ENCODE peak calls at places on chromosomes 12 and 14, in four cellular contexts. F is endothelial cell of umbilical vein, T is GM12878, V is K562. P is an unnamed sample.

GRCh38 chr12:88574278-88574677 is 6.0 kb downstream of the KITLG start:
- DNase-seq in V (no peak), F (no peak), T (no peak), P (peak; percentile 45)

GRCh38 chr14:81323621-81324400 is 76.3 kb downstream of the STON2 start:
- DNase-seq in T (no peak), V (peak; percentile 20), F (no peak), P (no peak)

GRCh38 chr12:19800884-19801283 is 361.6 kb downstream of the AEBP2 start:
- DNase-seq in F (peak; percentile 91), T (peak; percentile 48), V (no peak), P (no peak)

GRCh38 chr12:113742801-113743200 is 223.3 kb downstream of the RBM19 start:
- DNase-seq in F (no peak), T (no peak), V (no peak), P (no peak)

GRCh38 chr14:32900602-32901001 is 38.1 kb upstream of the NPAS3 start:
- DNase-seq in T (no peak), F (no peak), V (no peak), P (no peak)

GRCh38 chr12:80681786-80682185 is 25.6 kb upstream of the MYF6 start:
- DNase-seq in V (no peak), F (no peak), T (no peak), P (no peak)

GRCh38 chr12:65277994-65278575 is 398 bp upstream of the MSRB3 start:
- DNase-seq in F (no peak), T (no peak), V (no peak), P (no peak)

GRCh38 chr14:59190372-59190771 is 1.9 kb downstream of the DAAM1 start:
- DNase-seq in V (no peak), T (no peak), F (no peak), P (no peak)

GRCh38 chr14:83433618-83434017 is 1900.0 kb upstream of the SEL1L start:
- DNase-seq in T (no peak), F (no peak), V (no peak), P (peak; percentile 72)

GRCh38 chr14:50039734-50040400 is 76.5 kb downstream of the VCPKMT start:
- DNase-seq in V (no peak), F (no peak), T (no peak), P (no peak)

GRCh38 chr14:85402546-85403162 is 127.3 kb upstream of the FLRT2 start:
- DNase-seq in F (peak; percentile 89), T (no peak), V (no peak), P (no peak)

GRCh38 chr12:90021729-90022249 is 313.2 kb upstream of the ATP2B1 start:
- DNase-seq in T (no peak), F (no peak), V (no peak), P (no peak)

GRCh38 chr12:120104924-120105323 is 11.6 kb downstream of the RAB35 start:
- DNase-seq in V (no peak), F (no peak), T (no peak), P (no peak)

GRCh38 chr14:36495666-36496065 is 24.4 kb downstream of the NKX2-1 start:
- DNase-seq in V (no peak), T (no peak), F (no peak), P (no peak)

GRCh38 chr14:104932676-104933631 is 8.3 kb downstream of the PLD4 start:
- DNase-seq in V (peak; percentile 85), F (peak; percentile 60), T (no peak), P (peak; percentile 70)

GRCh38 chr14:104933721-104934379 is 9.2 kb downstream of the PLD4 start:
- DNase-seq in V (no peak), F (no peak), T (no peak), P (no peak)

GRCh38 chr14:104931323-104931770 is 6.7 kb downstream of the PLD4 start:
- DNase-seq in F (no peak), V (no peak), T (no peak), P (no peak)

GRCh38 chr14:104930526-104931322 is 6.0 kb downstream of the PLD4 start:
- DNase-seq in V (no peak), F (no peak), T (no peak), P (no peak)

GRCh38 chr14:104931771-104932675 is 7.3 kb downstream of the PLD4 start:
- DNase-seq in T (no peak), V (peak; percentile 2), F (no peak), P (no peak)
- TF ChIP-seq FOS in T (no peak), V (no peak), F (no peak), P (no peak)

DNA sequence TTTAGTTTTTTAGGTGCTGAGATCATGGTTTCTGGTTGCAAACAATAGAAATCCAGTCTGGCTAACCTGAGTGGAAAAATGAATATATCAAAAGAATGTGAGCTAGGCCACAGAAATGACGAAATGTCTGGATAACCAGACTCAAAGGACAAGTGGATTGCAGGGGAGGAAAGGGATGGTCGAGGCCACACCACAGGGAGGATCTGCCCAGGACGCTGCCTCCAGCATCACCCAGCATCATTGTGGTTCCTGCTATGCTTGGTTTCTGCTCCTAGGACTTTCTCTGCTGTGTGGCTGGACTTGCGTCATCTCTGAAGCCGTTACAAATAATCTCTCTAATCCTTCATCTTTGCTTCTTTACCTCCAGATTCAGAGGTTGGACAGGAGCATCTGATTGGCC is 80.4 kb downstream of the TTC8 start:
- DNase-seq in T (no peak), V (no peak), F (no peak), P (peak; percentile 44)
- TF ChIP-seq FOS in T (no peak), V (no peak), F (no peak), P (no peak)

DNA sequence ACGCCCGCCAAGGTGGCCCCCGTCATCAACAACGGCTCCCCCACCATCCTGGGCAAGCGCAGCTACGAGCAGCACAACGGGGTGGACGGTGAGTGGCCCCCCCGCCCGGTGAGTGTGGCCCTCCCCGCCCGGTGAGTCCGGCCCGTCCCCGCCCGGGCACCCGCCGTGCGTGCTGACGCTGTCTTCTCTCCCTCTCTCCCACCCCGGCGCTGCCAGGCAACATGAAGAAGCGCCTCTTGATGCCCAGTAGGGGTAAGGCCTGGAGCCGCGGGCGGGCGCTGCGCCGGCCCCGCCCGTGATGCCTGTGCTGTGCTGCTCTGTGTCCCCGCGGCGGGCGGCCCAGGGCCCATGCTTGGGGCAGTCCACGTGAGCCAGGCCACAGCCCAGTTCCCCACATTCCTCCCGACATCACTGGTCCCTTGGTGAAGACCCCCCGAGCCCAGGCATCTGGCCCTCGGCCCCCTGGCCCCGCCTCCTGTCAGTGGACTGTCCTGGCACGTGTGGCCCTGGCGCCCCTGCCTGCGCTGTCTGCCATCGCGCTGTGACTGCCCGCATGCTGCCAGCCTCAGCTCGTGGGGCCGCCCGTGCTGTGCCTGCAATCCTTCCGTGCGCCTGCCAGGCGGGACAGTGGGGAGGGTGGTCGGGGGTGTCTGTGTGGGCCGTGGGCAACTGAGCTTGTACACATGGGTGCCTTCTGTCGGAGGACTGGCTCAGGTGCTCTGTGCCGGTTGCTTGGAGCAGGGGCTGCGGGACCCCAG is 8.0 kb upstream of the CRIP2 start:
- DNase-seq in F (no peak), T (no peak), V (no peak), P (no peak)
- TF ChIP-seq FOS in F (no peak), T (no peak), V (no peak), P (no peak)

DNA sequence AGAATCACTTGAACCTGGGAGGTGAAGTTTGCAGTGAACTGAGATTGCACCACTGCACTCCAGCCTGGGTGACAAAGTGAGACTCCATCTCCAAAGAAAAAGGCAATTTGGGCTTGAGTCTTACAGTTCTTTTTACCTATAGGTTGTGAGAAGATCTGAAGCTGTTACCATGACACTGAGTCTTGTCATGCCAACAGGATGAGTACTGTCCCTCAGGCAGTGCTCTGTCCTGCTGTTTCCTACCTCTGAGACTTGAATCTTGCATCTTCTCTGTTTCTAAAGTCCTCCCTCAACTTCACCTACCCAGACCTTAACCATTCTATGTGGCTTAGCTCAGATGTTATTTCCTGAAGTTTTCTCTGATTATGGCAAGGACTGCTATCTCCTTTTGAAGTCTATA is 400.8 kb upstream of the PRICKLE1 start:
- DNase-seq in F (no peak), T (no peak), V (no peak), P (no peak)
- TF ChIP-seq FOS in F (no peak), T (no peak), V (no peak), P (no peak)

DNA sequence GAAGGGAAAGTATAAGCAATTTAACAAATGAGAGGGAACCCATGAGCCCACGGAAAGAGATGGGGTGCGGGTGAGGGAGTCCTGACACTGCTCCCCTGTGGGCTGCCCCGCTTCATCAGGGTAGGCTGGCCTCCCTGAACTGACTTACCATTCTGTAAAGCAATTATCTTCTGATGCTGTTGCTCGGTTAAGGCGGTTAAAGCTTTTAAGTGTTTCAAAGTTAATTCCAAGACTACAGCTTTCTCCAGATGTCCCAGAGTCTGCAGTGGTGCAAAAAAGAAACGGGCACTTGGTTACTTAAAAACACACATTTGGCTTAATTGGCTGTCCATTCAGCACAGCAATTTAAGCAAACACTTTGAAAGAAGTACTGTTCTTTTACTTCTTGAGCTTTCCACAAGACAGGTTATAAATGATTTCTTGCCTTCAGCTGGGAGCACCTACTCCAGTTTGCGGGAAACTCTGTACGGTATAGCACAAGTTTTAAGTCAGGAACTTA is 1.3 kb downstream of the BHLHE41 start:
- DNase-seq in F (peak; percentile 32), T (no peak), V (no peak), P (peak; percentile 12)
- TF ChIP-seq FOS in F (no peak), T (no peak), V (no peak), P (no peak)

DNA sequence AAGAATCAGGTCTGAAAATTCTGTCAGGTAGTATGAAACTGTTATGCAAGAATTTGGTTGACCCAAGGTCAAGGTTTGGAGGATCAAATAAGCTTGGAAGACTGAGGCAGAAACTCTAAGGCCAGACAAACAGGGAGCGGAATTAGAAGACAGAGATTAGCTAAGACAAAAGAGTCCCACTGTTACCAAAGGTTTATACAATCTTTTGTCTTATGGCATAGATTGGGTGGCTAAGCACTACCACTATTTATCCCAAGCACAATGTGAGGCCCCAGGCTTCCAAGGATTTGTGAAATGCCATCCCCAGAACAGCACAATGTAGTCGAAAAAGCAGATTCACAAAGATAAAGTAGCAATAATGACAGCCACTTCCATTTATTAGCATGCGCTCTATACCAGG is 311.2 kb downstream of the SEC23A start:
- DNase-seq in F (no peak), V (no peak), T (no peak), P (no peak)
- TF ChIP-seq FOS in F (no peak), V (no peak), T (no peak), P (no peak)

GRCh38 chr12:98894412-98895085 is 249.5 kb downstream of the APAF1 start:
- DNase-seq in T (no peak), V (no peak), F (no peak), P (no peak)

GRCh38 chr12:98893601-98894411 is 248.7 kb downstream of the APAF1 start:
- DNase-seq in T (no peak), V (no peak), F (no peak), P (no peak)

GRCh38 chr12:98896938-98897337 is 251.8 kb downstream of the APAF1 start:
- DNase-seq in F (no peak), T (no peak), V (no peak), P (peak; percentile 4)

GRCh38 chr12:98893126-98893525 is 248.0 kb downstream of the APAF1 start:
- DNase-seq in F (no peak), V (no peak), T (no peak), P (no peak)

DNA sequence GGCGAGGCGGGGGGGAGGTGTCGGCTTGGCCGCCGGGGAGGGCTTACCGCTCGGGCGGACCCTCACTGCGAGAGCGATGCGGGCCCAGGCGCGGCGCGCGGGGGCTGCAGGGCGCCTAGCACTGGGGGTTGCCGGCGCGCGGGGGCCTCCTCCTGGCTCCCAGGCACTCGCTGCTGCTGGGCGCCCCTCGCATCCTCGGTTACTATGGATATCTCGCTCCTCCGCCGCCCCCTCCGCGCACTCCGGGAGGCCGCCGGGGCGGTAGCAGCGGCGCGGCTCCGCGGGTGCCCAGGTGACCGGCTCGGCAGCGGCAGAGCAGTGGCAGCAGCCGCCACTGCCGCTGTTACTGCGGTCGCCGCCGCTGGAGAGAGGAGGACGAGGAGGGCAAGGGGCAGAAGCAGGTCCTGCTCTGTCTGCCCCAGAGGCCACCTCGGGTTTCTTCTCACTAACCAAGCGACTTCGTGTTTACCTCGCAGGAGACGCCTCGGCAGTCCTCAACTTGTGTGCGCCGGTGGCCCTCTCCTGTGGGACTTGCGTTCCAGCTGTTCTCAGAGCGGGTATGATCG is 250.1 kb downstream of the APAF1 start:
- DNase-seq in T (no peak), V (no peak), F (no peak), P (no peak)
- TF ChIP-seq FOS in T (no peak), V (no peak), F (no peak), P (no peak)